ENCODE peak calls at places on chromosomes 11 and 22, in four cellular contexts. N, B, V and Q are unnamed samples.

GRCh38 chr22:45762545-45763235 is 91.1 kb downstream of the ATXN10 start:
- DNase-seq in B (no peak), V (no peak), N (no peak), Q (no peak)

GRCh38 chr22:22787805-22788459 is 99.7 kb upstream of the IGLL5 start:
- DNase-seq in B (peak), N (no peak), V (peak), Q (no peak)

GRCh38 chr22:38831166-38831945 is 12.5 kb downstream of the NPTXR start:
- DNase-seq in V (no peak), N (no peak), B (no peak), Q (no peak)

GRCh38 chr11:114236829-114237228 is 59.4 kb upstream of the NNMT start:
- DNase-seq in V (no peak), B (no peak), N (no peak), Q (no peak)

GRCh38 chr11:134667505-134667904 is 255.5 kb upstream of the B3GAT1 start:
- DNase-seq in N (no peak), V (no peak), B (no peak), Q (no peak)

GRCh38 chr11:2801711-2802388 is 83.7 kb downstream of the CDKN1C start:
- DNase-seq in B (no peak), N (no peak), V (no peak), Q (peak)

GRCh38 chr11:85965202-85965601 is 103.7 kb downstream of the PICALM start:
- DNase-seq in B (no peak), V (no peak), N (no peak), Q (no peak)

GRCh38 chr22:37636186-37636948 is 3.1 kb upstream of the SH3BP1 start:
- DNase-seq in V (no peak), B (no peak), N (no peak), Q (no peak)

GRCh38 chr22:26199665-26200064 is 30.4 kb downstream of the SEZ6L start:
- DNase-seq in B (no peak), N (no peak), V (no peak), Q (no peak)
- TF ChIP-seq CTCF in B (no peak), N (no peak), V (no peak), Q (no peak)

GRCh38 chr11:94740083-94740974 is 27.8 kb upstream of the AMOTL1 start:
- DNase-seq in V (no peak), B (no peak), N (no peak), Q (peak)

GRCh38 chr11:94739331-94739730 is 28.8 kb upstream of the AMOTL1 start:
- DNase-seq in B (no peak), V (no peak), N (no peak), Q (no peak)

GRCh38 chr11:94742645-94743044 is 25.5 kb upstream of the AMOTL1 start:
- DNase-seq in V (no peak), N (no peak), B (no peak), Q (no peak)

GRCh38 chr11:94738746-94739145 is 29.4 kb upstream of the AMOTL1 start:
- DNase-seq in N (no peak), B (no peak), V (no peak), Q (no peak)

DNA sequence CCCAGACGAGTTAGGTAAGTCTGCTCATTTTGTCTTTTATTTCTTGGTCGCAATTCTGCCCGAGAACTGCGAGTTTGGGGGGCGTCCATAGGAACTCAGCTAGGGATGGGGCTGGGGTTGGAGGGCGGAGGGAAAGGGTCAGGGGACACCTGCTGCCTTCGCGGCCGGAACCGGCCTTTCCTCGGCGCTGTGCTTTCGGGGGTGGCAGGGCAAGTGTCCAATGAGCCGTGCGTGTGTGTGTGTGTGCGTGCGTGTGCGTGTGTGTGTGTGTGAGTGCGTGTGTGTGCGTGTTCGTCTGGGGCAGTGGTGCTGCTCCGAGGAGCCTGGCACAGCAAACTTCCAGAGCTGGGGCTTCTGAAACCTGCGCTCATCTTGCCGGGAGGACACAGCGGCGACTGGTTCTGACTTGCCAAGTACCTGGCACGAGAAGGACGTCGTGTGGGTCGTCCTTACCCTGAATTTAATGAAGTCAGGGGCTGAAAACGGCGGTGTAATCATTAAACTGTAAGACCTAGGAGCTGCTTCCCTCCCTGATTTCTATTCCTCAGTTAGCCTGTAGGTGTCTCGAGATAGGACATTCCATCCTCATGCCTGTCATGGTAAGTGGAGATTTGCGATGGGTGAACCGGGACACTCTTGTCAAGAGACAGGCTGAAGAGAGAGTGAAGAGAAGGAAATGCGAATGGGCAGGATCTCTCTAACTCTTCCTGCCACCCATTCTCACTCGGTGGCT is 27.0 kb upstream of the AMOTL1 start:
- DNase-seq in V (peak), B (no peak), N (no peak), Q (no peak)
- H3K4me3 ChIP-seq in V (no peak), B (no peak), N (peak), Q (peak)

DNA sequence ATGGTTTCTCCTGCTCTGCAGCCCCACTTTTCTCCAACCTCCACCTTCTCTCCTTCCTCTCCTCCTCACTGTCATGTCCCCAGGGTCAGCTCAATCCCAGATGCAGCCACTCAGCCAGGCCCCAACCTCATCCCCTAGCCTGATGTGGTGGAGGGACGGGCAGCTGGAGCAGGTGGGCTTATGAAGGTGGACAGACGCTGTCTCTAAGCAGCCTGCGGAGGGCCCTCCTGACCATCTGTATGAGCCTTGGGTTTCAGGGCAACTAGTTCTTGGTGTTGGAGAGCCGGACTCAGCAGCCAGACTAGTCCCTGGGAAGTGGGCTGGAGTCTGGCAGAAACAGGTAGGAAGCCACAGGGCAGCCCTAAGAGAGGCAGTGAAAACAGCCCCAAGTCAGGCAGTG is 18.1 kb downstream of the CRYBB2 start:
- DNase-seq in B (no peak), V (no peak), N (no peak), Q (no peak)
- TF ChIP-seq CTCF in B (no peak), V (no peak), N (no peak), Q (no peak)

GRCh38 chr22:36356708-36357694 is 30.8 kb downstream of the MYH9 start:
- DNase-seq in V (no peak), B (peak), N (no peak), Q (no peak)
- H3K4me3 ChIP-seq in V (no peak), B (peak), N (no peak), Q (peak)

GRCh38 chr11:111765320-111765983 is 737 bp downstream of the PPP2R1B start:
- DNase-seq in N (no peak), B (no peak), V (no peak), Q (no peak)

GRCh38 chr11:111762526-111762925 is 3.7 kb downstream of the PPP2R1B start:
- DNase-seq in V (no peak), B (no peak), N (no peak), Q (no peak)

GRCh38 chr11:111764621-111765020 is 1.6 kb downstream of the PPP2R1B start:
- DNase-seq in B (no peak), N (no peak), V (no peak), Q (no peak)

GRCh38 chr11:111761056-111761455 is 5.1 kb downstream of the PPP2R1B start:
- DNase-seq in B (no peak), N (no peak), V (no peak), Q (no peak)

GRCh38 chr11:111762981-111763643 is 3.1 kb downstream of the PPP2R1B start:
- DNase-seq in B (no peak), V (no peak), N (no peak), Q (no peak)
- TF ChIP-seq CTCF in B (no peak), V (no peak), N (no peak), Q (no peak)

DNA sequence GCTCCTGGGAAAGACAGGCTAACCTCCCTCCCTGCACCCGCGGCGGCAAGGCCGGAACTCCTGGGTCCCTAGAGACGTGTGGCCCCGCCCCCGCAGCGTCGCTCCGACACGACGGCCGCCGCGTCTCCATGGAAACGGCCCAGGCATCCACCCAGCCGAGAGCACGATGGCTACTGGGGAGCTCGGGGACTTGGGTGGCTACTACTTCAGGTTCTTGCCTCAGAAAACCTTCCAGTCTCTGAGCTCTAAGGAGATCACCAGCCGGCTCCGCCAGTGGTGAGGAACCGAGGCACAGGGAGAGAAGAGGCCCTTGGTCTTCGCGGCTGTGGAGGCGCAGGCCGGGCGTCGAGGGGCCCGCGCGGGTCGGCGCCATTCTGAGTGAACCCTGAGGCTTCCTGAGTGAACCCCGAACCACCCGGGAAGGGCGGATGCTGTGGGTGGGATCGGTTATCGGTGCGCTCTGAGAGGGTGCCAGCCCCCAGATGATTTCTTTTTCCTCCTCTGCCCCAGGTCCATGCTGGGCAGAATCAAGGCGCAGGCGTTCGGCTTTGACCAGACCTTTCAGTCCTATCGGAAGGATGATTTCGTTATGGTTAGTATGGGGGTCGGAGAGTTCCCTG is at the start of gene CFAP300:
- DNase-seq in N (peak), V (peak), B (no peak), Q (peak)
- H3K4me3 ChIP-seq in N (peak), V (peak), B (peak), Q (peak)

DNA sequence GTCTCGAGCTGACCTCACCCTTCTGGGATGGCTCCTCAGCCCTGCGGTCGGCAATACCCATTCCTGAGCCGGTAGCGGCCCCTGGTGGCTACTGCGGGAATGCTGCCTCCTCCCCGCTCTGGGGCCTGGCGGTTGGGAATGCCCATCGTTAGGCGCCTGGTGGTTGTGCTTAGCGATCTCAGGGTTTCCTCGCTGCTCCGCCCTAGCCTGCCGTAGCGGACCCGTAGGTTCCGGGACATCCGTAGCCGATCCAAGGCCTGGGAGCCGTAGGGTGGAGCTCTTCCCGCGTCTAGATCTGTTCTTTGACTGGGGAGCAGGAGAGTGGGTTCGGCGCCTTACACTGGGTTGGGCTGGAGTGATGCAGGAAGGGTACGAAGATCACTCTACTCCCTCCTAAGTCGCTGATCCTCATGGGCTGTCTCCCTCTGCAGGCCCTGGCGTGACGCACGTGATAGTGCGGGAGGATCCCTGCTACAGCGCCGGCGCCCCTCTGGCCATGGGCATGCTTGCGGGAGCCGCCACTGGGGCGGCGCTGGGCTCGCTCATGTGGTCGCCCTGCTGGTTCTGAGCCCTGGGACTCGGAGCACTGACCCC is 14.8 kb downstream of the PLEKHB1 start:
- DNase-seq in B (peak), N (peak), V (peak), Q (peak)
- TF ChIP-seq CTCF in B (peak), N (peak), V (peak), Q (peak)

GRCh38 chr11:122348658-122349451 is 232.8 kb upstream of the BLID start:
- DNase-seq in B (no peak), N (no peak), V (no peak), Q (no peak)

GRCh38 chr11:122355968-122356367 is 240.0 kb upstream of the BLID start:
- DNase-seq in N (no peak), B (no peak), V (no peak), Q (no peak)

GRCh38 chr11:122354029-122354697 is 238.1 kb upstream of the BLID start:
- DNase-seq in V (no peak), N (no peak), B (no peak), Q (no peak)
- H3K4me3 ChIP-seq in V (no peak), N (no peak), B (no peak), Q (peak)